ENCODE peak calls at places on chromosomes 5 and 9, in nine cellular contexts. Z is LHCN-M2; O is lower lobe of right lung; A is anterior cingulate cortex; E is naive thymus-derived CD4-positive, alpha-beta T cell; C is GM13976; G is EH; V is T47D; D is Caki2. K is an unnamed sample.

GRCh38 chr5:38926121-38926520 is 80.3 kb downstream of the OSMR start:
- DNase-seq in A (no peak), C (no peak), D (peak), G (peak), V (no peak), E (no peak), Z (peak), O (no peak), K (no peak)

GRCh38 chr5:150672237-150672883 is 11.3 kb downstream of the MYOZ3 start:
- DNase-seq in O (no peak), V (peak), C (peak), A (no peak), G (peak), E (peak), Z (no peak), D (no peak), K (no peak)

GRCh38 chr5:112986224-112986623 is 9.6 kb downstream of the DCP2 start:
- DNase-seq in V (no peak), D (no peak), E (no peak), Z (no peak), C (no peak), O (no peak), A (no peak), G (no peak), K (no peak)

GRCh38 chr5:164832545-164832944 is 1327.1 kb downstream of the MAT2B start:
- DNase-seq in A (no peak), Z (no peak), D (no peak), V (peak), E (no peak), G (no peak), O (no peak), C (no peak), K (no peak)

GRCh38 chr5:79378510-79379186 is 135.3 kb downstream of the HOMER1 start:
- DNase-seq in D (no peak), C (no peak), A (no peak), V (no peak), Z (no peak), O (no peak), E (no peak), G (no peak), K (no peak)

GRCh38 chr5:55633574-55634203 is 78.4 kb downstream of the SLC38A9 start:
- DNase-seq in C (no peak), V (peak), G (peak), A (no peak), D (peak), Z (peak), E (no peak), O (no peak), K (no peak)

GRCh38 chr5:86968311-86968753 is 299.4 kb upstream of the RASA1 start:
- DNase-seq in A (no peak), O (no peak), Z (peak), E (peak), D (peak), C (peak), G (peak), V (peak), K (no peak)

GRCh38 chr5:145465487-145466263 is 369.5 kb downstream of the PRELID2 start:
- DNase-seq in G (peak), E (no peak), O (no peak), Z (no peak), V (no peak), D (peak), A (no peak), C (no peak), K (no peak)

GRCh38 chr9:115115117-115115880 is 2.7 kb downstream of the TNC start:
- DNase-seq in E (no peak), O (no peak), G (peak), C (no peak), A (no peak), V (no peak), D (no peak), Z (no peak), K (no peak)

GRCh38 chr9:122900791-122901190 is 4.4 kb downstream of the RC3H2 start:
- DNase-seq in O (no peak), E (no peak), G (peak), D (no peak), C (peak), A (no peak), Z (no peak), V (no peak), K (no peak)

GRCh38 chr5:118126159-118126558 is 862.2 kb downstream of the DTWD2 start:
- DNase-seq in A (no peak), G (peak), O (no peak), V (no peak), Z (no peak), D (no peak), C (no peak), E (no peak), K (no peak)

GRCh38 chr9:102499468-102499867 is 495.7 kb upstream of the CYLC2 start:
- DNase-seq in Z (no peak), E (no peak), C (peak), A (no peak), D (no peak), G (no peak), V (no peak), O (no peak), K (no peak)

GRCh38 chr5:156981481-156981880 is 18.5 kb upstream of the TIMD4 start:
- DNase-seq in Z (no peak), E (no peak), G (no peak), C (no peak), V (no peak), A (no peak), O (no peak), D (no peak), K (no peak)